ENCODE peak calls at places on chromosome 17, in nine cellular contexts. Y is tibial nerve, C is stomach, V is sigmoid colon, J is HCT116, I is right cardiac atrium, K is lung, E is thoracic aorta, U is GM06990. P is an unnamed sample. For H3K27me3, the result is how much of the 10 kb centered on the place peaks cover.

GRCh38 chr17:28527859-28528258 is 21.7 kb downstream of the FOXN1 start:
- DNase-seq in Y (no peak), C (peak), V (no peak), J (no peak), I (no peak), K (peak), E (no peak), U (no peak), P (no peak)

GRCh38 chr17:80694085-80694991 is 149.7 kb downstream of the RPTOR start:
- DNase-seq in Y (no peak), C (no peak), V (no peak), J (no peak), I (no peak), K (no peak), E (no peak), U (no peak), P (no peak)

GRCh38 chr17:62653002-62653830 is 25.7 kb downstream of the MRC2 start:
- DNase-seq in Y (no peak), C (peak), V (peak), J (no peak), I (peak), K (peak), E (peak), U (peak), P (peak)

GRCh38 chr17:68804777-68805176 is 150.4 kb downstream of the ABCA8 start:
- DNase-seq in Y (no peak), C (no peak), V (no peak), J (no peak), I (no peak), K (no peak), E (no peak), U (no peak), P (no peak)

GRCh38 chr17:64787255-64787920 is 125.3 kb upstream of the SMURF2 start:
- DNase-seq in Y (no peak), C (no peak), V (peak), J (no peak), I (no peak), K (no peak), E (no peak), U (no peak), P (no peak)

GRCh38 chr17:1312261-1312870 is 32.9 kb downstream of the TRARG1 start:
- DNase-seq in Y (no peak), C (no peak), V (no peak), J (no peak), I (no peak), K (no peak), E (no peak), U (no peak), P (no peak)

GRCh38 chr17:37301288-37301687 is 74.5 kb upstream of the C17orf78 start:
- DNase-seq in Y (no peak), C (no peak), V (no peak), J (no peak), I (no peak), K (no peak), E (no peak), U (no peak), P (no peak)

GRCh38 chr17:67585077-67585602 is 132.6 kb upstream of the NOL11 start:
- DNase-seq in Y (no peak), C (no peak), V (no peak), J (no peak), I (no peak), K (no peak), E (no peak), U (no peak), P (no peak)

GRCh38 chr17:42233148-42233547 is 38.9 kb upstream of the GHDC start:
- DNase-seq in Y (no peak), C (no peak), V (no peak), J (no peak), I (no peak), K (no peak), E (no peak), U (no peak), P (no peak)

GRCh38 chr17:34010534-34010933 is 244.6 kb upstream of the CCL2 start:
- DNase-seq in Y (no peak), C (no peak), V (no peak), J (no peak), I (no peak), K (no peak), E (no peak), U (no peak), P (no peak)

GRCh38 chr17:65345261-65346060 is 208.3 kb downstream of the RGS9 start:
- DNase-seq in Y (no peak), C (no peak), V (no peak), J (no peak), I (no peak), K (no peak), E (no peak), U (no peak), P (no peak)

GRCh38 chr17:19762515-19762961 is 14.4 kb upstream of the ALDH3A1 start:
- DNase-seq in Y (peak), C (peak), V (peak), J (no peak), I (peak), K (peak), E (peak), U (no peak), P (peak)

GRCh38 chr17:44187131-44187899 is 543 bp downstream of the TMUB2 start:
- DNase-seq in Y (no peak), C (no peak), V (no peak), J (no peak), I (no peak), K (no peak), E (no peak), U (no peak), P (no peak)

GRCh38 chr17:82358467-82359350 is at the start of gene TEX19:
- DNase-seq in Y (no peak), C (no peak), V (no peak), J (no peak), I (no peak), K (no peak), E (no peak), U (no peak), P (no peak)

GRCh38 chr17:82487898-82488297 is 29.4 kb downstream of the NARF start:
- DNase-seq in Y (no peak), C (no peak), V (no peak), J (no peak), I (no peak), K (peak), E (no peak), U (no peak), P (no peak)

GRCh38 chr17:12388206-12388605 is 277.5 kb upstream of the MYOCD start:
- DNase-seq in Y (no peak), C (no peak), V (no peak), J (no peak), I (no peak), K (no peak), E (no peak), U (no peak), P (no peak)

GRCh38 chr17:66426397-66427033 is 124.1 kb downstream of the PRKCA start:
- DNase-seq in Y (no peak), C (no peak), V (peak), J (peak), I (no peak), K (no peak), E (no peak), U (peak), P (peak)

GRCh38 chr17:81740395-81740961 is 28.4 kb downstream of the SLC25A10 start:
- DNase-seq in Y (no peak), C (no peak), V (peak), J (no peak), I (no peak), K (no peak), E (no peak), U (no peak), P (no peak)

GRCh38 chr17:57955183-57955952 is at the start of gene CUEDC1:
- DNase-seq in Y (peak), C (peak), V (peak), J (no peak), I (peak), K (peak), E (no peak), U (peak), P (peak)

GRCh38 chr17:36674278-36674650 is 72.9 kb downstream of the MRM1 start:
- DNase-seq in Y (no peak), C (no peak), V (no peak), J (no peak), I (no peak), K (no peak), E (no peak), U (no peak), P (peak)

GRCh38 chr17:69757794-69758430 is 317.1 kb upstream of the KCNJ16 start:
- DNase-seq in Y (no peak), C (no peak), V (no peak), J (no peak), I (no peak), K (no peak), E (no peak), U (no peak), P (no peak)

GRCh38 chr17:29664743-29665479 is 42.2 kb upstream of the CORO6 start:
- DNase-seq in Y (no peak), C (no peak), V (no peak), J (peak), I (no peak), K (no peak), E (no peak), U (no peak), P (no peak)

GRCh38 chr17:39173539-39174274 is 7.7 kb upstream of the ARL5C start:
- DNase-seq in Y (no peak), C (no peak), V (no peak), J (no peak), I (no peak), K (no peak), E (no peak), U (no peak), P (no peak)

GRCh38 chr17:37219876-37220608 is 155.7 kb upstream of the C17orf78 start:
- DNase-seq in Y (no peak), C (no peak), V (no peak), J (no peak), I (no peak), K (no peak), E (no peak), U (no peak), P (no peak)

GRCh38 chr17:17663160-17664072 is 17.8 kb upstream of the RAI1 start:
- DNase-seq in Y (no peak), C (peak), V (peak), J (peak), I (peak), K (peak), E (peak), U (peak), P (peak)

GRCh38 chr17:42673266-42673884 is 3.4 kb downstream of the PLEKHH3 start:
- DNase-seq in Y (no peak), C (no peak), V (no peak), J (no peak), I (no peak), K (no peak), E (no peak), U (no peak), P (no peak)

GRCh38 chr17:57783338-57783742 is 38.2 kb upstream of the CCDC182 start:
- DNase-seq in Y (peak), C (peak), V (peak), J (peak), I (peak), K (peak), E (no peak), U (peak), P (peak)

GRCh38 chr17:45785373-45786193 is 1.5 kb downstream of the CRHR1 start:
- DNase-seq in Y (no peak), C (no peak), V (no peak), J (no peak), I (peak), K (no peak), E (no peak), U (no peak), P (no peak)

DNA sequence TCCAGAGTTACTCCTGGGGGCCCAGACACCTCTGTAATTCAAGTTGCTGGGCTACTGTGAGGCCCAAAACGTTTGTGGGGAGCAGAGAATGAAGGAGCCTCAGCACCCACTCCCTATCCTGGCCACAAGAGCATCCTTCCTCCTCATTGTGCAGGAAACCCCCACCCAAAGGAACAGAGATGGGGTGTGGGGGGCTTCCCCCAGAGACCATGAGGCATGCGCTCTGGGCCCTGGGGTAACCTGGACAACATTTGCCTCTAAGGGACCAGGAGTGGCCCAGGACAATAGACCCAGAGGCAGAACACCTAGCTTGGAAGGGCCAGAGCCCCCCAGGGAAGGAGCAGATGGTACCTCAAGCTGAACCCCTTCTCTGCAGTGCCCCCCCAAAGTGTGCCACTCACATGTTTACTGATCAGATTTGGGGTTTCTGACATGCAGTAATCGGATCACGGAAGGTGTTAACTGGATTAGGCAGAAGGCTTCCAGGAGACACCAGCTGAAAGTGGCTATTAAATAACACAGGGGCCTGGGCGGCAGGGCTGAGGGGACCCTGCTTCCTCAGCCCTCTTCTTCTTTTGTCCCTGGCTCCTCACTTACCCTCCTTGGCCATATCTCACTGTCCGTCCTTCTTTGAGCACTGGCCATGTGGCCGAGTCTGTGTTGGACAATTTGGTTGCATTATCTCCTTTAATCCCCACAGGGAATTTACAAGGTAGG is 50.8 kb downstream of the SDK2 start:
- DNase-seq in Y (no peak), C (no peak), V (no peak), J (no peak), I (no peak), K (no peak), E (no peak), U (no peak), P (no peak)
- H3K27me3 ChIP-seq in Y (under half), C (under half), V (under half), J (under half), I (under half), K (under half), E (under half), U (under half), P (under half)

GRCh38 chr17:61403846-61404701 is 4.4 kb downstream of the TBX2 start:
- DNase-seq in Y (no peak), C (no peak), V (peak), J (no peak), I (no peak), K (no peak), E (no peak), U (no peak), P (no peak)

GRCh38 chr17:61406543-61406845 is 6.9 kb downstream of the TBX2 start:
- DNase-seq in Y (no peak), C (no peak), V (no peak), J (no peak), I (no peak), K (no peak), E (no peak), U (no peak), P (no peak)

GRCh38 chr17:61404702-61405046 is 5.0 kb downstream of the TBX2 start:
- DNase-seq in Y (no peak), C (no peak), V (peak), J (no peak), I (no peak), K (no peak), E (no peak), U (no peak), P (no peak)

GRCh38 chr17:61405686-61406542 is 6.3 kb downstream of the TBX2 start:
- DNase-seq in Y (no peak), C (no peak), V (peak), J (no peak), I (no peak), K (no peak), E (no peak), U (no peak), P (no peak)

DNA sequence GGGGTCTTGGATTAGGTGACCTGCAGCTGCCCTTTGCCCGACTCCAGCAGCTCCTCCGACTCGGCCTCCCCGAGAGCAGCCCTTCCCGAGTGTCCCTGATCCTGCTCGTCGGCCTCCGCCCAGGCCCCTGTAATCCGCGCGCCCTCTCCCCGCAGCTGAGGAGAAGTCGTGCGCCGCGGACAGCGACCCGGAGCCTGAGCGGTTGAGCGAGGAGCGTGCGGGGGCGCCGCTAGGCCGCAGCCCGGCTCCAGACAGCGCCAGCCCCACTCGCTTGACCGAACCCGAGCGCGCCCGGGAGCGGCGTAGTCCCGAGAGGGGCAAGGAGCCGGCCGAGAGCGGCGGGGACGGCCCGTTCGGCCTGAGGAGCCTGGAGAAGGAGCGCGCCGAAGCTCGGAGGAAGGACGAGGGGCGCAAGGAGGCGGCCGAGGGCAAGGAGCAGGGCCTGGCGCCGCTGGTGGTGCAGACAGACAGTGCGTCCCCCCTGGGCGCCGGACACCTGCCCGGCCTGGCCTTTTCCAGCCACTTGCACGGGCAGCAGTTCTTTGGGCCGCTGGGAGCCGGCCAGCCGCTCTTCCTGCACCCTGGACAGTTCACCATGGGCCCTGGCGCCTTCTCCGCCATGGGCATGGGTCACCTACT is 5.5 kb downstream of the TBX2 start:
- DNase-seq in Y (no peak), C (no peak), V (peak), J (no peak), I (no peak), K (no peak), E (no peak), U (no peak), P (peak)
- H3K27me3 ChIP-seq in Y (under half), C (under half), V (half or more), J (under half), I (under half), K (under half), E (under half), U (under half), P (half or more)

DNA sequence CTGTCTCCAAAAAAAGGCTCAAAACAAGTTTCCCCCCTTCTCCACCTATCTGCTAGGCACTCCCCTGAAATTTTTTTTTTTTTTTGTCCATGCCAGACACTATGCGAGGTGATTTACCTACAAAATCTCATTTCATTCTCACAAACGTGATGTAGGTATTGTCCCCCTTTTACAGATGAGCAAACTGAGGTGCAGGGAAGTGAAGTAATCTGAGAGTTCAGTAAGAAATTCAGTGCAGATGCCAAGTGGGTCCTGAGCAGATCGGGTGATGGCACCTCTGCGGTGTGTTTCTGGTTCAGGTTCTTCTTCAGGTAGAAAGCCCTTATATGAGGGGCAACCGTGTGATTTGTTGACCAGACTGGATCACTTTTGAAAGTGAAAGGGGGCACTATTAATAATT is 9.7 kb downstream of the TBKBP1 start:
- DNase-seq in Y (no peak), C (no peak), V (no peak), J (no peak), I (no peak), K (no peak), E (no peak), U (no peak), P (no peak)
- H3K27me3 ChIP-seq in Y (under half), C (under half), V (under half), J (under half), I (under half), K (under half), E (under half), U (under half), P (under half)

GRCh38 chr17:7043544-7044268 is at the start of gene SLC16A11:
- DNase-seq in Y (no peak), C (peak), V (no peak), J (no peak), I (peak), K (no peak), E (no peak), U (peak), P (no peak)
- H3K27me3 ChIP-seq in Y (under half), C (under half), V (under half), J (under half), I (under half), K (under half), E (under half), U (under half), P (under half)

DNA sequence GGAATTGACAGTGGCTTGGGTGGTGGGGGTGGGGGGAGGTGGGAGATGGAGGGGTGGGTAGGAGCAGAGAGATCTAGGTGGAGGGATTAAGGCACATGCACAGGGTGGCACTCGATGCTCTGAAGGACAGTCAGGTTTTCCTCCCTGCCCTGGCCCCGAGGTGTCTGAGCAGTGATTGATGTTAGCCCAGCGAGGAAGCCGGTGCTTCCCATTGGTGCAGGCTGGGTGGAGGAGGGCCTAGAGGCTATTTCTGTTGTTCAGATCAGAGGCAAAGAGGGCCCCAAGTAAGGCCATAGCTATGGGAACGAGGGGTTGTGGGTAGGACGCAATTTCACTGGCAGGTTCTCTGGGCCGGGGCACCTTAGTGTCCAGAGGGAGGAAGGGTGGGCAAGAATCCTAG is 23.1 kb downstream of the CACNA1G start:
- DNase-seq in Y (no peak), C (no peak), V (no peak), J (no peak), I (peak), K (no peak), E (no peak), U (no peak), P (no peak)
- H3K27me3 ChIP-seq in Y (under half), C (under half), V (under half), J (under half), I (under half), K (under half), E (under half), U (under half), P (under half)

GRCh38 chr17:79364695-79365094 is 246.2 kb downstream of the RBFOX3 start:
- DNase-seq in Y (no peak), C (no peak), V (no peak), J (no peak), I (no peak), K (no peak), E (no peak), U (no peak), P (no peak)
- H3K27me3 ChIP-seq in Y (under half), C (under half), V (under half), J (half or more), I (under half), K (under half), E (under half), U (under half), P (under half)

DNA sequence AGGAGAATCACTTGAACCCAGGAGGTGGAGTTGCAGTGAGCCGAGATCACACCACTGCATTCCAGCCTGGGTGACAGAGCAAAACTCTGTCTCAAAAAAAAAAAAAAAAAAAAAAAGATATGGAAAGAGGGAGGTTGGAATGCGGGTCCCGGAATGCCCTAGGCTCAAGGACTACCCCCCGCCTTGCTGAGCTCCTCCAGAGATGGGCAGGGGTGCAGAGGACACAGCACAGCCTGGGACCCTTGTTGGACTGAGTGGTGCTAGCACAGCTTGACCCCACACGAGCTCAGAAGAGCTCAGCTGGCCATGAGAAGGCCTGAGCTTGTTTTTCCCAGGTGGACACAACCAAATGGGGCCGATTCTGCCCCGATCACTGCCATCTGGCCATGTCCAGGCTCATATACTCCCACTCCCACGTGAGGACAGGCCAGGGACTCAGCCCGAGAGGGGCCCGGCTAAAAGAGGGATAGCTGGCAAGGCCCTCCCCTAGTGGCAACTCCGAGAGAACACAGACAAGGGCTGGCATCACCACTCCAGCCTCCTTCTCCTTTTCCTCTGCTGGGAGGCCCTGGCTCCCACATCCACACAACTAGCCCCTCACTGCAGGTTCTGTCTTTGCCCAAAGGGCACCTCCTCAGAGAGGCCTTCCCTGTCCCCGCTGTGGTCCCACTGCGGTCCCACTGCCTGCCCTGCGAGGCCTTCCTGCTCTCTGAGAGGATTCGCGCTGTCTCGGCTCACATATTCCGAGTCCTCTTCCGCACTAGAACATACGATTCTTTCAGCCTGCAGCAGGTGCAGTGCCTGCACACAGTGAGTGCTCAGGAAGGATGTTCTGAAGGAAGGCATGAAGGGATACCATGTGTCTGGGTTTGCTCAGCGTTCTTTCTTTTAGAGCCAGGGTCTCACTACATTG is 11.0 kb downstream of the SGCA start:
- DNase-seq in Y (no peak), C (no peak), V (no peak), J (no peak), I (peak), K (no peak), E (no peak), U (no peak), P (no peak)
- H3K27me3 ChIP-seq in Y (under half), C (under half), V (under half), J (under half), I (under half), K (under half), E (under half), U (under half), P (under half)